ENCODE peak calls at places on chromosomes 6 and 20, in six cellular contexts. I is spleen, S is suprapubic skin, U is Peyer's patch, B is stomach, F is PC-9. T is an unnamed sample. For H3K27me3, the result is how much of the 10 kb centered on the place peaks cover.

GRCh38 chr6:33415831-33416230 is 2.1 kb downstream of the CUTA start:
- DNase-seq in I (peak), S (no peak), U (no peak), B (no peak), F (no peak), T (no peak)

GRCh38 chr6:12232339-12232738 is 57.8 kb upstream of the EDN1 start:
- DNase-seq in I (no peak), S (no peak), U (no peak), B (no peak), F (no peak), T (no peak)

GRCh38 chr6:136611133-136611532 is 60.9 kb upstream of the MAP7 start:
- DNase-seq in I (no peak), S (no peak), U (no peak), B (no peak), F (no peak), T (no peak)

GRCh38 chr6:66103354-66103753 is 396.3 kb upstream of the EYS start:
- DNase-seq in I (no peak), S (no peak), U (no peak), B (no peak), F (no peak), T (no peak)

GRCh38 chr20:60892095-60892813 is 359.8 kb upstream of the CDH4 start:
- DNase-seq in I (no peak), S (no peak), U (no peak), B (no peak), F (no peak), T (no peak)

GRCh38 chr6:33878541-33878940 is 74.7 kb upstream of the MLN start:
- DNase-seq in I (no peak), S (no peak), U (no peak), B (no peak), F (no peak), T (no peak)

GRCh38 chr6:127210725-127211124 is 55.9 kb upstream of the RNF146 start:
- DNase-seq in I (no peak), S (no peak), U (no peak), B (no peak), F (no peak), T (no peak)

GRCh38 chr6:125945378-125946141 is 11.0 kb upstream of the HINT3 start:
- DNase-seq in I (no peak), S (no peak), U (no peak), B (no peak), F (no peak), T (peak)

GRCh38 chr6:96781557-96781956 is 55.7 kb downstream of the GPR63 start:
- DNase-seq in I (no peak), S (no peak), U (no peak), B (no peak), F (no peak), T (no peak)

GRCh38 chr6:107991939-107992560 is 34.0 kb upstream of the SEC63 start:
- DNase-seq in I (no peak), S (no peak), U (no peak), B (no peak), F (no peak), T (no peak)

GRCh38 chr6:27388293-27389197 is at the start of gene ZNF391:
- DNase-seq in I (peak), S (peak), U (peak), B (peak), F (peak), T (peak)

GRCh38 chr6:168734523-168734922 is 293.5 kb downstream of the SMOC2 start:
- DNase-seq in I (no peak), S (no peak), U (no peak), B (no peak), F (no peak), T (no peak)

GRCh38 chr6:130207979-130208649 is 14.6 kb downstream of the SAMD3 start:
- DNase-seq in I (no peak), S (no peak), U (no peak), B (no peak), F (no peak), T (no peak)

GRCh38 chr20:41279546-41280225 is 37.8 kb downstream of the ZHX3 start:
- DNase-seq in I (no peak), S (no peak), U (no peak), B (no peak), F (no peak), T (no peak)

GRCh38 chr6:79605968-79606764 is 25.0 kb upstream of the SH3BGRL2 start:
- DNase-seq in I (no peak), S (no peak), U (no peak), B (no peak), F (no peak), T (no peak)

GRCh38 chr6:27669278-27669797 is 196.4 kb upstream of the ZNF184 start:
- DNase-seq in I (no peak), S (no peak), U (no peak), B (no peak), F (peak), T (no peak)

GRCh38 chr6:142732790-142733189 is 212.2 kb downstream of the HIVEP2 start:
- DNase-seq in I (no peak), S (no peak), U (no peak), B (no peak), F (no peak), T (no peak)

GRCh38 chr6:148530976-148531375 is 188.3 kb downstream of the SASH1 start:
- DNase-seq in I (no peak), S (no peak), U (no peak), B (no peak), F (no peak), T (no peak)
- H3K4me3 ChIP-seq in I (no peak), S (no peak), U (no peak), B (no peak), F (no peak), T (no peak)

GRCh38 chr20:57482148-57482547 is 42.8 kb downstream of the CTCFL start:
- DNase-seq in I (peak), S (no peak), U (peak), B (no peak), F (no peak), T (no peak)

GRCh38 chr20:57479196-57479595 is 45.7 kb downstream of the CTCFL start:
- DNase-seq in I (peak), S (no peak), U (peak), B (no peak), F (no peak), T (no peak)

GRCh38 chr20:57480444-57481152 is 44.3 kb downstream of the CTCFL start:
- DNase-seq in I (peak), S (no peak), U (peak), B (no peak), F (no peak), T (no peak)

GRCh38 chr20:57482796-57483195 is 42.1 kb downstream of the CTCFL start:
- DNase-seq in I (peak), S (peak), U (peak), B (no peak), F (no peak), T (no peak)

GRCh38 chr20:57481281-57481711 is 43.6 kb downstream of the CTCFL start:
- DNase-seq in I (peak), S (peak), U (peak), B (no peak), F (no peak), T (no peak)
- H3K27me3 ChIP-seq in I (under half), S (under half), U (under half), B (under half), F (half or more), T (under half)

GRCh38 chr20:48177058-48177457 is 391.8 kb upstream of the SULF2 start:
- DNase-seq in I (no peak), S (no peak), U (no peak), B (no peak), F (no peak), T (no peak)
- H3K4me3 ChIP-seq in I (no peak), S (no peak), U (no peak), B (no peak), F (no peak), T (no peak)

GRCh38 chr20:668050-668449 is 7.6 kb downstream of the SCRT2 start:
- DNase-seq in I (no peak), S (no peak), U (no peak), B (no peak), F (no peak), T (no peak)
- H3K27me3 ChIP-seq in I (under half), S (half or more), U (under half), B (half or more), F (under half), T (under half)

DNA sequence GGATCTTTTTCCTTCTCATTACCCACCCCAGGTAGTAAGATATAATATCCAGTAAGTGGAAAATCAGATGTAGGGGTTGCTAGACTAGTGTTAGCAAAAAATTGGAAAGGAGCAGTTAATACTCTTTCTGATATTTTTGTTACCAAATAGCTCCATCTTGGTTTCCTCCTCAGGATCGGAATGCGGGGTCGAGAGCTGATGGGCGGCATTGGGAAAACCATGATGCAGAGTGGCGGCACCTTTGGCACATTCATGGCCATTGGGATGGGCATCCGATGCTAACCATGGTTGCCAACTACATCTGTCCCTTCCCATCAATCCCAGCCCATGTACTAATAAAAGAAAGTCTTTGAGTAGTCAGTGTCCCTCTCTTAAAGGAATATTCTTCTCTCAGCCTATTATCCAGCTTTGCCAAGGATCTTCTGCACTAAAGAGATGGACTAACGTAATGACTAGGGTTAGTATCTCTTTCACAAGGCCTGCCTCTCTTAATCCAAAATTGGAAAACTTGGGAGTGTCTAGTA is 1.5 kb downstream of the ROMO1 start:
- DNase-seq in I (no peak), S (peak), U (no peak), B (peak), F (no peak), T (no peak)
- H3K4me3 ChIP-seq in I (no peak), S (peak), U (peak), B (no peak), F (peak), T (peak)

T was measured in Caco-2.